ENCODE peak calls at places on chromosomes 12 and 14, in four cellular contexts. C is GM23248, X is neuronal stem cell, E is fibroblast of lung. F is an unnamed sample. For H3K36me3, the result is how much of the 10 kb centered on the place peaks cover.

GRCh38 chr14:64768401-64769095 is 64.3 kb downstream of the PLEKHG3 start:
- DNase-seq in X (no peak), E (no peak), C (no peak), F (no peak)

GRCh38 chr12:54131641-54132280 is 57.0 kb downstream of the SMUG1 start:
- DNase-seq in E (no peak), C (peak), X (no peak), F (no peak)

GRCh38 chr12:100573168-100573498 is 351 bp upstream of the GAS2L3 start:
- DNase-seq in X (no peak), E (no peak), C (no peak), F (no peak)

GRCh38 chr14:64787619-64788018 is 83.4 kb downstream of the PLEKHG3 start:
- DNase-seq in C (no peak), E (no peak), X (no peak), F (no peak)

GRCh38 chr12:51362307-51362706 is 15.8 kb upstream of the CELA1 start:
- DNase-seq in C (no peak), E (no peak), X (no peak), F (no peak)

GRCh38 chr12:13093191-13093849 is 10.1 kb downstream of the GSG1 start:
- DNase-seq in C (peak), X (no peak), E (peak), F (no peak)

GRCh38 chr12:26691234-26691970 is 141.6 kb downstream of the ITPR2 start:
- DNase-seq in E (peak), X (peak), C (peak), F (no peak)

GRCh38 chr12:131568336-131568735 is 142.6 kb upstream of the SFSWAP start:
- DNase-seq in X (no peak), E (no peak), C (no peak), F (no peak)

GRCh38 chr12:31634620-31635019 is 24.9 kb upstream of the ETFBKMT start:
- DNase-seq in E (no peak), C (no peak), X (no peak), F (no peak)

GRCh38 chr12:102197789-102198188 is at the start of gene PMCH:
- DNase-seq in X (no peak), E (peak), C (peak), F (no peak)

GRCh38 chr12:8157484-8158198 is 826 bp downstream of the ZNF705A start:
- DNase-seq in E (peak), X (no peak), C (no peak), F (no peak)

GRCh38 chr12:30026621-30027234 is 243.0 kb upstream of the TMTC1 start:
- DNase-seq in C (peak), E (peak), X (no peak), F (no peak)

GRCh38 chr14:85533821-85534271 is 3.9 kb downstream of the FLRT2 start:
- DNase-seq in X (no peak), C (peak), E (no peak), F (no peak)

GRCh38 chr14:55271572-55272414 is 572 bp downstream of the FBXO34 start:
- DNase-seq in C (peak), E (peak), X (peak), F (peak)

GRCh38 chr12:24709201-24709600 is 239.7 kb downstream of the BCAT1 start:
- DNase-seq in X (no peak), C (peak), E (peak), F (no peak)

DNA sequence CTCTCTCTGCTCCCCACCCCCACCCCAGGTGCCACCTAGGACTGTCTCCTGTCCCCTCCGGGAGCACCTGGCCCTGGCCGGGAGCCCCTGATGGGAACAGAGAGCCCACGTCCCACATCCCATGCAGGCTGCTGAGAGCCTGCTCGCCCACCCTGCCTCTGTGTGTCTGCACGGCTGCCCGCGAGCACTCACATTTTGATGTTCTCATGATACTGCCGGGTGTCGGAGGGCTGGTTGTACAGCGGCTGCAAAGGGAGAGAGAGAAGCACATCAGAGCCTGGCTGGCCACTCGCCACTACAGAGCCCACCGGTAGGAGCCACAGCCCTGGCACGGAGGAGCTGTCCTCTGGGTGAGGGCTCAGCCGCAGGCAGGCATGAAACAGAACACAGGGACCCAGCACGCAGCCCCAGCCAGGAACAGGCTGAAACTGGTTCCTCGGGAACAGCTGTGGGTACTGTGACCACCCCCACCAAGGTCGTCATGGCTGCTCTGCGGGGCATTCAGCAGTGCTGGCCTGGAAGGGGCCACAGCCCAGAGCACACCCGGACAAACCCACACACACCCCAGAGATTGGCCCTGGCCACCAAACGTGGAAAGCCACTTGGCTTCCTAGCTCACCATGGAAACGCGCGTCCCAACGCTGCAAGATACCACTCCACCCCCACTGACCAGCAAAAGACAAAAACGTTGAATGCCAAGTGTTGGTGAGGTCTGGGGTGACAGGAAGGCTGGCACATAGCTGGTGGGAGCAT is 117.6 kb downstream of the NCOR2 start:
- DNase-seq in X (no peak), C (no peak), E (no peak), F (no peak)
- H3K27ac ChIP-seq in X (no peak), C (no peak), E (no peak), F (no peak)

DNA sequence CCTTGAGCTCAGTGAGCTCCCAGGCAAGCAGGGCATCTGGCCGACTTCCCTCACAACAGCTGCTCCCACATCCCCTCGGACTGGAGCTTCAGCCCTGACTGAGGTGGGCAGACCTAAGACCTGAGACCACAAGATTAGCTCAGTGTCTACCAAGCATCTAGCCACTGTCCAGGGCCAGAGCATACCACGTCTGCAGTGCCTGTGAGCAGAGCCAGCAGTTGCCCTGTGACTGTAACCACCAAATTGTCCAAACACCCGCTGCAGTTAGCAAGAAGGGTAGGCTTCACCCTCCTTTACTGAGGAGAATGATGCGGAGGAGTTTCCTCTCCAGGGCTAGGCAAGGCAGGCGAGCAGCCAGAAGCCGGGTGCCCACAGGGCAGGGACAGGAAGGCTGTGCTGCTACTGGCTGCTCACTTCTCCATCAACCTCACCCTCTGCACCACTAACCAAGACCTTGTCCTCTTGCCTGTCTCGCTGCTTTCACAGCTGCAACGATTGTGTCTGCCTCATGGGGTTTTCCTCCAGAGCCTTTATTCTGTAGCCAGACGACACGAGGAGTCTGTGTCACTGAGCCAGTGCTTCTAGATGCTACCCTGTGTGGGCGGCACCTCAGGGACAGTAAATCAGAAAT is 53.9 kb downstream of the ANAPC7 start:
- DNase-seq in X (no peak), E (no peak), C (no peak), F (peak)
- H3K36me3 ChIP-seq in X (under half), E (under half), C (half or more), F (under half)

GRCh38 chr14:72970824-72971434 is 44.7 kb downstream of the DCAF4 start:
- DNase-seq in C (no peak), X (no peak), E (no peak), F (no peak)
- H3K4me3 ChIP-seq in C (no peak), X (no peak), E (no peak), F (no peak)

GRCh38 chr14:68181395-68182326 is 362.1 kb downstream of the RAD51B start:
- DNase-seq in X (no peak), E (peak), C (peak), F (no peak)

GRCh38 chr14:68188174-68188573 is 368.6 kb downstream of the RAD51B start:
- DNase-seq in E (no peak), C (no peak), X (no peak), F (no peak)

GRCh38 chr14:68177728-68178127 is 358.1 kb downstream of the RAD51B start:
- DNase-seq in C (no peak), X (no peak), E (no peak), F (no peak)

GRCh38 chr14:68178282-68178681 is 358.7 kb downstream of the RAD51B start:
- DNase-seq in C (no peak), E (peak), X (no peak), F (no peak)

GRCh38 chr14:68182492-68182891 is 362.9 kb downstream of the RAD51B start:
- DNase-seq in E (no peak), X (no peak), C (no peak), F (no peak)
- H3K27ac ChIP-seq in E (no peak), X (no peak), C (no peak), F (no peak)